ENCODE peak calls at places on chromosomes 16 and 17, in eight cellular contexts. One of them, this sample, is unnamed.

GRCh38 chr16:426115-426905 is 861 bp downstream of the RAB11FIP3 start:
- DNase-seq in HAP-1: no peak
- DNase-seq in lower leg skin: peak; percentile 90
- DNase-seq in ACHN: peak; percentile 19
- DNase-seq in heart right ventricle: peak; percentile 29
- DNase-seq in posterior cingulate gyrus: no peak
- DNase-seq in CD4-positive, alpha-beta T cell: no peak
- DNase-seq in SK-MEL-5: no peak
- DNase-seq in this sample: peak; percentile 23

GRCh38 chr17:51718945-51719344 is 439.6 kb downstream of the CA10 start:
- DNase-seq in CD4-positive, alpha-beta T cell: no peak
- DNase-seq in HAP-1: no peak
- DNase-seq in heart right ventricle: no peak
- DNase-seq in lower leg skin: no peak
- DNase-seq in ACHN: no peak
- DNase-seq in posterior cingulate gyrus: no peak
- DNase-seq in SK-MEL-5: no peak
- DNase-seq in this sample: no peak

GRCh38 chr17:57422574-57423164 is 166.3 kb downstream of the MSI2 start:
- DNase-seq in heart right ventricle: no peak
- DNase-seq in CD4-positive, alpha-beta T cell: no peak
- DNase-seq in HAP-1: no peak
- DNase-seq in posterior cingulate gyrus: no peak
- DNase-seq in SK-MEL-5: no peak
- DNase-seq in ACHN: no peak
- DNase-seq in lower leg skin: no peak
- DNase-seq in this sample: no peak

GRCh38 chr17:65749479-65749878 is 188.0 kb upstream of the AXIN2 start:
- DNase-seq in SK-MEL-5: no peak
- DNase-seq in CD4-positive, alpha-beta T cell: no peak
- DNase-seq in ACHN: no peak
- DNase-seq in HAP-1: no peak
- DNase-seq in posterior cingulate gyrus: no peak
- DNase-seq in heart right ventricle: no peak
- DNase-seq in lower leg skin: no peak
- DNase-seq in this sample: no peak

GRCh38 chr17:69773081-69773480 is 301.9 kb upstream of the KCNJ16 start:
- DNase-seq in heart right ventricle: no peak
- DNase-seq in CD4-positive, alpha-beta T cell: no peak
- DNase-seq in HAP-1: no peak
- DNase-seq in lower leg skin: no peak
- DNase-seq in SK-MEL-5: no peak
- DNase-seq in posterior cingulate gyrus: no peak
- DNase-seq in ACHN: no peak
- DNase-seq in this sample: peak; percentile 42

GRCh38 chr16:57991551-57992059 is 8.9 kb downstream of the ZNF319 start:
- DNase-seq in posterior cingulate gyrus: no peak
- DNase-seq in lower leg skin: no peak
- DNase-seq in heart right ventricle: no peak
- DNase-seq in CD4-positive, alpha-beta T cell: no peak
- DNase-seq in ACHN: no peak
- DNase-seq in SK-MEL-5: no peak
- DNase-seq in HAP-1: no peak
- DNase-seq in this sample: no peak

GRCh38 chr17:33664116-33664840 is 371.2 kb upstream of the ASIC2 start:
- DNase-seq in SK-MEL-5: no peak
- DNase-seq in CD4-positive, alpha-beta T cell: no peak
- DNase-seq in HAP-1: no peak
- DNase-seq in posterior cingulate gyrus: no peak
- DNase-seq in heart right ventricle: no peak
- DNase-seq in lower leg skin: no peak
- DNase-seq in ACHN: no peak
- DNase-seq in this sample: no peak

GRCh38 chr17:38429476-38430100 is 1.3 kb downstream of the ARHGAP23 start:
- DNase-seq in heart right ventricle: no peak
- DNase-seq in HAP-1: no peak
- DNase-seq in SK-MEL-5: no peak
- DNase-seq in posterior cingulate gyrus: no peak
- DNase-seq in lower leg skin: no peak
- DNase-seq in ACHN: no peak
- DNase-seq in CD4-positive, alpha-beta T cell: no peak
- DNase-seq in this sample: no peak

GRCh38 chr17:50953831-50954601 is 87.9 kb upstream of the TOB1 start:
- DNase-seq in SK-MEL-5: no peak
- DNase-seq in lower leg skin: peak; percentile 93
- DNase-seq in posterior cingulate gyrus: no peak
- DNase-seq in ACHN: no peak
- DNase-seq in CD4-positive, alpha-beta T cell: no peak
- DNase-seq in heart right ventricle: peak; percentile 51
- DNase-seq in HAP-1: peak; percentile 45
- DNase-seq in this sample: peak; percentile 61

GRCh38 chr16:722835-723633 is 2.1 kb downstream of the ANTKMT start:
- DNase-seq in CD4-positive, alpha-beta T cell: no peak
- DNase-seq in ACHN: no peak
- DNase-seq in HAP-1: no peak
- DNase-seq in posterior cingulate gyrus: no peak
- DNase-seq in SK-MEL-5: no peak
- DNase-seq in lower leg skin: no peak
- DNase-seq in heart right ventricle: peak; percentile 14
- DNase-seq in this sample: no peak

GRCh38 chr17:35449371-35449931 is 885 bp upstream of the SLFN13 start:
- DNase-seq in ACHN: no peak
- DNase-seq in HAP-1: no peak
- DNase-seq in posterior cingulate gyrus: no peak
- DNase-seq in heart right ventricle: peak; percentile 26
- DNase-seq in lower leg skin: peak; percentile 87
- DNase-seq in CD4-positive, alpha-beta T cell: no peak
- DNase-seq in SK-MEL-5: no peak
- DNase-seq in this sample: no peak

GRCh38 chr16:24775455-24775854 is 46.0 kb downstream of the TNRC6A start:
- DNase-seq in SK-MEL-5: no peak
- DNase-seq in HAP-1: no peak
- DNase-seq in lower leg skin: no peak
- DNase-seq in ACHN: no peak
- DNase-seq in posterior cingulate gyrus: no peak
- DNase-seq in heart right ventricle: no peak
- DNase-seq in CD4-positive, alpha-beta T cell: no peak
- DNase-seq in this sample: no peak

GRCh38 chr16:23071202-23072083 is 77.8 kb downstream of the USP31 start:
- DNase-seq in heart right ventricle: no peak
- DNase-seq in posterior cingulate gyrus: no peak
- DNase-seq in HAP-1: no peak
- DNase-seq in SK-MEL-5: no peak
- DNase-seq in ACHN: peak; percentile 18
- DNase-seq in CD4-positive, alpha-beta T cell: no peak
- DNase-seq in lower leg skin: no peak
- DNase-seq in this sample: no peak

GRCh38 chr17:56908061-56908542 is 5.7 kb downstream of the TRIM25 start:
- DNase-seq in heart right ventricle: peak; percentile 55
- DNase-seq in CD4-positive, alpha-beta T cell: no peak
- DNase-seq in SK-MEL-5: no peak
- DNase-seq in posterior cingulate gyrus: no peak
- DNase-seq in HAP-1: no peak
- DNase-seq in ACHN: peak; percentile 8
- DNase-seq in lower leg skin: no peak
- DNase-seq in this sample: no peak

GRCh38 chr17:3870871-3871306 is 22.0 kb downstream of the CAMKK1 start:
- DNase-seq in posterior cingulate gyrus: no peak
- DNase-seq in CD4-positive, alpha-beta T cell: no peak
- DNase-seq in heart right ventricle: no peak
- DNase-seq in lower leg skin: no peak
- DNase-seq in ACHN: no peak
- DNase-seq in SK-MEL-5: no peak
- DNase-seq in HAP-1: no peak
- DNase-seq in this sample: peak; percentile 73

GRCh38 chr17:56499799-56500388 is 93.6 kb upstream of the NOG start:
- DNase-seq in ACHN: peak; percentile 58
- DNase-seq in lower leg skin: no peak
- DNase-seq in heart right ventricle: no peak
- DNase-seq in HAP-1: peak; percentile 14
- DNase-seq in posterior cingulate gyrus: no peak
- DNase-seq in CD4-positive, alpha-beta T cell: no peak
- DNase-seq in SK-MEL-5: peak; percentile 66
- DNase-seq in this sample: peak; percentile 57

GRCh38 chr17:56125830-56126819 is 27.1 kb upstream of the ANKFN1 start:
- DNase-seq in HAP-1: peak; percentile 17
- DNase-seq in SK-MEL-5: peak; percentile 77
- DNase-seq in heart right ventricle: no peak
- DNase-seq in lower leg skin: no peak
- DNase-seq in posterior cingulate gyrus: no peak
- DNase-seq in CD4-positive, alpha-beta T cell: no peak
- DNase-seq in ACHN: peak; percentile 47
- DNase-seq in this sample: peak; percentile 43

GRCh38 chr17:11705111-11705510 is 106.8 kb downstream of the DNAH9 start:
- DNase-seq in posterior cingulate gyrus: no peak
- DNase-seq in SK-MEL-5: no peak
- DNase-seq in CD4-positive, alpha-beta T cell: no peak
- DNase-seq in lower leg skin: no peak
- DNase-seq in ACHN: peak; percentile 87
- DNase-seq in heart right ventricle: no peak
- DNase-seq in HAP-1: no peak
- DNase-seq in this sample: peak; percentile 81

GRCh38 chr16:59601452-59601851 is 867.3 kb upstream of the GOT2 start:
- DNase-seq in heart right ventricle: no peak
- DNase-seq in CD4-positive, alpha-beta T cell: no peak
- DNase-seq in SK-MEL-5: no peak
- DNase-seq in posterior cingulate gyrus: peak; percentile 26
- DNase-seq in HAP-1: no peak
- DNase-seq in lower leg skin: no peak
- DNase-seq in ACHN: no peak
- DNase-seq in this sample: no peak

GRCh38 chr17:9021985-9022552 is 759 bp downstream of the NTN1 start:
- DNase-seq in CD4-positive, alpha-beta T cell: no peak
- DNase-seq in lower leg skin: peak; percentile 87
- DNase-seq in posterior cingulate gyrus: no peak
- DNase-seq in HAP-1: no peak
- DNase-seq in ACHN: no peak
- DNase-seq in SK-MEL-5: peak; percentile 36
- DNase-seq in heart right ventricle: peak; percentile 48
- DNase-seq in this sample: peak; percentile 29

GRCh38 chr17:75634754-75635609 is 1.7 kb downstream of the SMIM5 start:
- DNase-seq in posterior cingulate gyrus: no peak
- DNase-seq in heart right ventricle: no peak
- DNase-seq in SK-MEL-5: no peak
- DNase-seq in ACHN: no peak
- DNase-seq in CD4-positive, alpha-beta T cell: no peak
- DNase-seq in lower leg skin: no peak
- DNase-seq in HAP-1: no peak
- DNase-seq in this sample: no peak

GRCh38 chr16:29141586-29142324 is 156.9 kb downstream of the LAT start:
- DNase-seq in HAP-1: no peak
- DNase-seq in lower leg skin: peak; percentile 72
- DNase-seq in posterior cingulate gyrus: no peak
- DNase-seq in SK-MEL-5: no peak
- DNase-seq in ACHN: no peak
- DNase-seq in CD4-positive, alpha-beta T cell: no peak
- DNase-seq in heart right ventricle: no peak
- DNase-seq in this sample: no peak

GRCh38 chr16:50303605-50304466 is 37.5 kb downstream of the ADCY7 start:
- DNase-seq in CD4-positive, alpha-beta T cell: no peak
- DNase-seq in SK-MEL-5: no peak
- DNase-seq in ACHN: no peak
- DNase-seq in lower leg skin: peak; percentile 84
- DNase-seq in HAP-1: no peak
- DNase-seq in posterior cingulate gyrus: peak; percentile 6
- DNase-seq in heart right ventricle: no peak
- DNase-seq in this sample: no peak

GRCh38 chr17:81576621-81577277 is 24.6 kb upstream of the FAAP100 start:
- DNase-seq in posterior cingulate gyrus: no peak
- DNase-seq in HAP-1: peak; percentile 54
- DNase-seq in SK-MEL-5: peak; percentile 85
- DNase-seq in ACHN: peak; percentile 85
- DNase-seq in heart right ventricle: no peak
- DNase-seq in lower leg skin: no peak
- DNase-seq in CD4-positive, alpha-beta T cell: no peak
- DNase-seq in this sample: peak; percentile 47

GRCh38 chr17:70677783-70678647 is 508.7 kb downstream of the KCNJ2 start:
- DNase-seq in ACHN: no peak
- DNase-seq in SK-MEL-5: no peak
- DNase-seq in HAP-1: no peak
- DNase-seq in CD4-positive, alpha-beta T cell: no peak
- DNase-seq in lower leg skin: no peak
- DNase-seq in posterior cingulate gyrus: no peak
- DNase-seq in heart right ventricle: no peak
- DNase-seq in this sample: no peak

GRCh38 chr16:4346205-4346781 is 4.8 kb downstream of the PAM16 start:
- DNase-seq in heart right ventricle: no peak
- DNase-seq in SK-MEL-5: no peak
- DNase-seq in lower leg skin: no peak
- DNase-seq in posterior cingulate gyrus: no peak
- DNase-seq in CD4-positive, alpha-beta T cell: no peak
- DNase-seq in HAP-1: no peak
- DNase-seq in ACHN: no peak
- DNase-seq in this sample: no peak

GRCh38 chr16:81621496-81621895 is 157.6 kb upstream of the PLCG2 start:
- DNase-seq in CD4-positive, alpha-beta T cell: no peak
- DNase-seq in ACHN: no peak
- DNase-seq in HAP-1: no peak
- DNase-seq in heart right ventricle: no peak
- DNase-seq in posterior cingulate gyrus: no peak
- DNase-seq in SK-MEL-5: no peak
- DNase-seq in lower leg skin: no peak
- DNase-seq in this sample: no peak

GRCh38 chr17:50452627-50453300 is 15.9 kb downstream of the CHAD start:
- DNase-seq in HAP-1: no peak
- DNase-seq in SK-MEL-5: no peak
- DNase-seq in lower leg skin: no peak
- DNase-seq in heart right ventricle: no peak
- DNase-seq in CD4-positive, alpha-beta T cell: no peak
- DNase-seq in ACHN: no peak
- DNase-seq in posterior cingulate gyrus: no peak
- DNase-seq in this sample: no peak

GRCh38 chr17:30433514-30433913 is 43.7 kb upstream of the GOSR1 start:
- DNase-seq in ACHN: peak; percentile 81
- DNase-seq in lower leg skin: no peak
- DNase-seq in HAP-1: no peak
- DNase-seq in heart right ventricle: no peak
- DNase-seq in SK-MEL-5: no peak
- DNase-seq in CD4-positive, alpha-beta T cell: no peak
- DNase-seq in posterior cingulate gyrus: no peak
- DNase-seq in this sample: peak; percentile 89

GRCh38 chr16:49588061-49588460 is 214.5 kb downstream of the C16orf78 start:
- DNase-seq in SK-MEL-5: no peak
- DNase-seq in lower leg skin: peak; percentile 54
- DNase-seq in posterior cingulate gyrus: no peak
- DNase-seq in CD4-positive, alpha-beta T cell: no peak
- DNase-seq in ACHN: no peak
- DNase-seq in heart right ventricle: no peak
- DNase-seq in HAP-1: no peak
- DNase-seq in this sample: no peak

GRCh38 chr16:11560701-11561439 is 25.8 kb downstream of the LITAF start:
- DNase-seq in CD4-positive, alpha-beta T cell: peak; percentile 64
- DNase-seq in posterior cingulate gyrus: no peak
- DNase-seq in heart right ventricle: no peak
- DNase-seq in lower leg skin: no peak
- DNase-seq in ACHN: no peak
- DNase-seq in SK-MEL-5: no peak
- DNase-seq in HAP-1: no peak
- DNase-seq in this sample: no peak

GRCh38 chr17:3002538-3003301 is 60.7 kb downstream of the OR1D5 start:
- DNase-seq in lower leg skin: no peak
- DNase-seq in heart right ventricle: no peak
- DNase-seq in CD4-positive, alpha-beta T cell: no peak
- DNase-seq in SK-MEL-5: no peak
- DNase-seq in posterior cingulate gyrus: no peak
- DNase-seq in ACHN: no peak
- DNase-seq in HAP-1: no peak
- DNase-seq in this sample: no peak

GRCh38 chr16:12170103-12171025 is 193.8 kb downstream of the SNX29 start:
- DNase-seq in SK-MEL-5: no peak
- DNase-seq in CD4-positive, alpha-beta T cell: no peak
- DNase-seq in lower leg skin: no peak
- DNase-seq in HAP-1: no peak
- DNase-seq in ACHN: no peak
- DNase-seq in heart right ventricle: no peak
- DNase-seq in posterior cingulate gyrus: no peak
- DNase-seq in this sample: no peak

GRCh38 chr17:19440421-19440820 is 29.4 kb downstream of the RNF112 start:
- DNase-seq in SK-MEL-5: no peak
- DNase-seq in CD4-positive, alpha-beta T cell: no peak
- DNase-seq in heart right ventricle: no peak
- DNase-seq in posterior cingulate gyrus: no peak
- DNase-seq in HAP-1: no peak
- DNase-seq in ACHN: no peak
- DNase-seq in lower leg skin: no peak
- DNase-seq in this sample: no peak

This sample was measured in A673.